ENCODE peak calls at places on chromosomes 13 and 19, in four cellular contexts. E is iris pigment epithelial cell, K is RWPE1, V is GM18507. O is an unnamed sample.

GRCh38 chr19:11261902-11262839 is at the start of gene DOCK6:
- DNase-seq in E (no peak), K (no peak), V (no peak), O (no peak)

GRCh38 chr13:102702965-102703720 is 8.3 kb upstream of the METTL21C start:
- DNase-seq in E (peak), K (no peak), V (no peak), O (no peak)

GRCh38 chr13:106471957-106472543 is 63.4 kb downstream of the EFNB2 start:
- DNase-seq in E (peak), K (peak), V (no peak), O (no peak)

GRCh38 chr13:30819136-30819875 is 84.0 kb downstream of the ALOX5AP start:
- DNase-seq in E (no peak), K (no peak), V (no peak), O (no peak)

GRCh38 chr19:38394488-38394887 is 6.0 kb downstream of the SPRED3 start:
- DNase-seq in E (peak), K (no peak), V (no peak), O (no peak)

GRCh38 chr13:113584870-113585671 is 518 bp downstream of the TFDP1 start:
- DNase-seq in E (no peak), K (peak), V (no peak), O (no peak)

GRCh38 chr19:3186891-3187661 is 1.3 kb downstream of the NCLN start:
- DNase-seq in E (no peak), K (no peak), V (no peak), O (no peak)

GRCh38 chr13:99206226-99206625 is 5.6 kb downstream of the UBAC2 start:
- DNase-seq in E (no peak), K (no peak), V (no peak), O (no peak)

O was measured in anterior cingulate cortex.